ENCODE peak calls at places on chromosomes 12 and 14, in six cellular contexts. U is fibroblast of lung, O is ovary, H is neuronal stem cell, L is lower lobe of right lung, E is stomach. K is an unnamed sample.

GRCh38 chr14:84789012-84789411 is 740.9 kb upstream of the FLRT2 start:
- DNase-seq in H (no peak), E (no peak), U (no peak), L (no peak), O (no peak), K (no peak)

GRCh38 chr12:92079054-92079385 is 66.6 kb downstream of the BTG1 start:
- DNase-seq in U (no peak), O (no peak), H (no peak), E (no peak), L (no peak), K (no peak)

GRCh38 chr12:47811581-47812484 is 7.9 kb downstream of the HDAC7 start:
- DNase-seq in L (no peak), U (peak; percentile 83), H (no peak), E (no peak), O (peak; percentile 83), K (peak; percentile 70)

GRCh38 chr12:13596714-13597113 is 384.7 kb downstream of the GRIN2B start:
- DNase-seq in L (no peak), O (no peak), H (no peak), E (no peak), U (no peak), K (no peak)

GRCh38 chr14:61153436-61153835 is 127.7 kb downstream of the TMEM30B start:
- DNase-seq in O (no peak), L (no peak), U (no peak), H (no peak), E (no peak), K (no peak)

GRCh38 chr14:99271288-99271941 is 582 bp downstream of the BCL11B start:
- DNase-seq in E (no peak), O (no peak), L (no peak), H (no peak), U (no peak), K (no peak)

GRCh38 chr14:90788031-90788430 is 28.2 kb downstream of the TTC7B start:
- DNase-seq in H (no peak), L (peak; percentile 67), E (no peak), O (no peak), U (no peak), K (no peak)

GRCh38 chr14:93095742-93096510 is 19.8 kb downstream of the ITPK1 start:
- DNase-seq in H (no peak), O (no peak), L (no peak), E (no peak), U (no peak), K (no peak)

GRCh38 chr12:29734299-29734698 is 49.4 kb downstream of the TMTC1 start:
- DNase-seq in O (no peak), H (no peak), L (no peak), U (no peak), E (no peak), K (no peak)

GRCh38 chr14:54026671-54027070 is 70.0 kb upstream of the BMP4 start:
- DNase-seq in U (no peak), E (no peak), L (no peak), H (no peak), O (no peak), K (no peak)

GRCh38 chr12:114711689-114712152 is 27.7 kb upstream of the TBX3 start:
- DNase-seq in H (no peak), E (no peak), L (no peak), U (no peak), O (no peak), K (no peak)
- H3K27me3 ChIP-seq in H (no peaks in the 10 kb centered on the region), E (peaks cover 39% of the 10 kb centered on the region), L (peaks cover 9% of the 10 kb centered on the region), U (no peaks in the 10 kb centered on the region), O (no peaks in the 10 kb centered on the region), K (peaks cover 95% of the 10 kb centered on the region)

GRCh38 chr14:102967506-102967795 is 45.0 kb downstream of the AMN start:
- DNase-seq in L (no peak), H (no peak), E (no peak), O (no peak), U (no peak), K (no peak)
- H3K36me3 ChIP-seq in L (peaks cover 100% of the 10 kb centered on the region), H (peaks cover 97% of the 10 kb centered on the region), E (peaks cover 100% of the 10 kb centered on the region), O (no peaks in the 10 kb centered on the region), U (peaks cover 33% of the 10 kb centered on the region), K (peaks cover 100% of the 10 kb centered on the region)

GRCh38 chr12:27179399-27180214 is 64.5 kb upstream of the STK38L start:
- DNase-seq in L (no peak), E (no peak), U (peak; percentile 92), H (no peak), O (no peak), K (no peak)

GRCh38 chr12:27178723-27179398 is 65.2 kb upstream of the STK38L start:
- DNase-seq in U (peak; percentile 58), O (no peak), L (no peak), E (no peak), H (no peak), K (no peak)

GRCh38 chr12:27178251-27178650 is 65.8 kb upstream of the STK38L start:
- DNase-seq in U (no peak), H (no peak), O (no peak), L (no peak), E (no peak), K (no peak)

GRCh38 chr12:27177716-27178115 is 66.4 kb upstream of the STK38L start:
- DNase-seq in H (no peak), U (peak; percentile 64), O (no peak), E (no peak), L (no peak), K (no peak)

GRCh38 chr12:27176765-27177164 is 67.3 kb upstream of the STK38L start:
- DNase-seq in H (no peak), U (peak; percentile 73), E (no peak), L (no peak), O (no peak), K (no peak)
- H3K27me3 ChIP-seq in H (no peaks in the 10 kb centered on the region), U (no peaks in the 10 kb centered on the region), E (no peaks in the 10 kb centered on the region), L (no peaks in the 10 kb centered on the region), O (no peaks in the 10 kb centered on the region), K (no peaks in the 10 kb centered on the region)

DNA sequence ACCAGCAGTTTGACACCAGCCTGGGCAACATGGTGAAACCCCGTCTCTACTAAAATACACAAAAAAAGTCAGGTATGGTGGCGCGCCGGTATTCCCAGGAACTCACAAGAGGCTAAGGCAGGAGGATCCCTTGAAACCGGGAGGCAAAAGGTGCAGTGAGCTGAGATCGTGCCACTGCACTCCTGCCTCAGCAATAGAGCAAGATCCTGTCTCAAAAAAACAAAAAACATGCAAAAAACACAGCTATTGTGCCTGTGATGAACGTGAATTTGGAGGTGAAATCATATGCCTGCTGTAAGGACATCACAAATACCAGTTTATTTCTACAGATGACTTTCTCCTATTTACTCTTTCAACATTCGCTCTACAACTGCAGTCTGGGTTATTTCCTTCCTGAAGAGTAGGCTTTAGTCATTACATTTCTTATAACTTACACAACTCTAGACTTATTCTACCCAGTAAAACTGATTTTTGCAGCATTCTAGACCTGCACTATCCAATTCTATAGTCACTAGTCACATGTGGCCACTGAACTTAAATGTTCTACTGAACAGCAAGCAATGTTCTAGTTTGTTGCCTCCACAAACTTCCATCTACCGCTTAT is 48.3 kb downstream of the HNRNPC start:
- DNase-seq in E (no peak), O (no peak), L (no peak), H (no peak), U (no peak), K (no peak)
- H3K36me3 ChIP-seq in E (peaks cover 99% of the 10 kb centered on the region), O (no peaks in the 10 kb centered on the region), L (peaks cover 86% of the 10 kb centered on the region), H (peaks cover 100% of the 10 kb centered on the region), U (peaks cover 11% of the 10 kb centered on the region), K (peaks cover 66% of the 10 kb centered on the region)

K was measured in left ventricle myocardium inferior.